ENCODE peak calls at places on chromosome 5, in four cellular contexts. N is HEK293T, G is HepG2, E is K562. H is an unnamed sample.

GRCh38 chr5:176611435-176611834 is 1.5 kb upstream of the GPRIN1 start:
- DNase-seq in E (peak), N (peak), G (peak), H (no peak)

GRCh38 chr5:76494201-76494600 is 91.1 kb downstream of the IQGAP2 start:
- DNase-seq in N (no peak), E (no peak), G (no peak), H (no peak)

GRCh38 chr5:65970481-65971367 is 44.3 kb downstream of the ERBIN start:
- DNase-seq in N (no peak), E (peak), G (no peak), H (no peak)

GRCh38 chr5:131379723-131380122 is 115.9 kb downstream of the CDC42SE2 start:
- DNase-seq in E (peak), G (peak), N (no peak), H (peak)

GRCh38 chr5:73591698-73592501 is 26.4 kb downstream of the UTP15 start:
- DNase-seq in G (no peak), N (no peak), E (no peak), H (no peak)

GRCh38 chr5:15901151-15901550 is 278.4 kb downstream of the MARCHF11 start:
- DNase-seq in G (no peak), E (no peak), N (no peak), H (no peak)

GRCh38 chr5:172498431-172499129 is 44.3 kb upstream of the SH3PXD2B start:
- DNase-seq in E (no peak), N (no peak), G (no peak), H (no peak)

GRCh38 chr5:90054612-90055011 is 354.9 kb downstream of the CETN3 start:
- DNase-seq in E (no peak), N (no peak), G (no peak), H (no peak)

GRCh38 chr5:140576776-140577201 is 12.2 kb downstream of the SLC35A4 start:
- DNase-seq in E (no peak), G (peak), N (no peak), H (no peak)

GRCh38 chr5:77935516-77936364 is 159.6 kb upstream of the TBCA start:
- DNase-seq in N (no peak), E (no peak), G (no peak), H (peak)

GRCh38 chr5:76196457-76196856 is 113.3 kb downstream of the SV2C start:
- DNase-seq in E (no peak), G (no peak), N (no peak), H (no peak)

GRCh38 chr5:91293131-91293530 is 90.0 kb downstream of the ARRDC3 start:
- DNase-seq in G (no peak), E (no peak), N (no peak), H (peak)

GRCh38 chr5:1522601-1523479 is 920 bp downstream of the LPCAT1 start:
- DNase-seq in N (peak), E (peak), G (no peak), H (no peak)

GRCh38 chr5:38404236-38404635 is 145.9 kb downstream of the EGFLAM start:
- DNase-seq in G (no peak), E (no peak), N (no peak), H (no peak)

GRCh38 chr5:69292349-69292748 is 40.3 kb downstream of the CCDC125 start:
- DNase-seq in E (no peak), N (no peak), G (no peak), H (no peak)

GRCh38 chr5:150648294-150649107 is 8.0 kb downstream of the SYNPO start:
- DNase-seq in N (no peak), G (no peak), E (no peak), H (no peak)

GRCh38 chr5:103262422-103262871 is 3.9 kb downstream of the MACIR start:
- DNase-seq in N (no peak), E (peak), G (no peak), H (no peak)

GRCh38 chr5:96641368-96641767 is 20.8 kb upstream of the CAST start:
- DNase-seq in N (no peak), G (no peak), E (no peak), H (no peak)

GRCh38 chr5:172766287-172767104 is 4.5 kb downstream of the DUSP1 start:
- DNase-seq in E (no peak), G (peak), N (no peak), H (no peak)

GRCh38 chr5:124301850-124302249 is 444.6 kb downstream of the ZNF608 start:
- DNase-seq in G (no peak), N (no peak), E (no peak), H (no peak)

GRCh38 chr5:67248703-67249589 is 52.3 kb upstream of the CD180 start:
- DNase-seq in G (no peak), E (no peak), N (no peak), H (no peak)

GRCh38 chr5:169097374-169097831 is 203.5 kb downstream of the SLIT3 start:
- DNase-seq in N (no peak), E (no peak), G (no peak), H (no peak)

GRCh38 chr5:11177993-11178711 is 417.1 kb upstream of the DAP start:
- DNase-seq in G (no peak), N (no peak), E (no peak), H (no peak)

GRCh38 chr5:15026011-15026481 is 154.5 kb upstream of the ANKH start:
- DNase-seq in G (no peak), E (no peak), N (no peak), H (no peak)

GRCh38 chr5:95725937-95726810 is 5.0 kb upstream of the RHOBTB3 start:
- DNase-seq in N (no peak), G (no peak), E (no peak), H (no peak)

GRCh38 chr5:178602752-178603151 is 12.6 kb upstream of the COL23A1 start:
- DNase-seq in G (no peak), E (no peak), N (no peak), H (no peak)
- TF ChIP-seq FOXK2 in G (no peak), E (no peak), N (no peak), H (no peak)

GRCh38 chr5:93072831-93073459 is 508.1 kb downstream of the NR2F1-AS1 start:
- DNase-seq in E (no peak), N (no peak), G (no peak), H (no peak)
- TF ChIP-seq FOXK2 in E (no peak), N (no peak), G (no peak), H (no peak)

GRCh38 chr5:88682797-88683496 is 200.0 kb downstream of the MEF2C start:
- DNase-seq in G (no peak), E (no peak), N (no peak), H (no peak)
- TF ChIP-seq FOXK2 in G (no peak), E (no peak), N (no peak), H (no peak)

GRCh38 chr5:60958088-60958487 is 13.1 kb downstream of the NDUFAF2 start:
- DNase-seq in G (no peak), N (no peak), E (no peak), H (no peak)

GRCh38 chr5:60958712-60959111 is 13.7 kb downstream of the NDUFAF2 start:
- DNase-seq in G (no peak), N (no peak), E (no peak), H (no peak)

GRCh38 chr5:60960591-60960990 is 15.6 kb downstream of the NDUFAF2 start:
- DNase-seq in G (no peak), E (peak), N (no peak), H (no peak)

GRCh38 chr5:60961685-60962084 is 16.7 kb downstream of the NDUFAF2 start:
- DNase-seq in G (no peak), N (no peak), E (peak), H (no peak)

GRCh38 chr5:60959156-60959555 is 14.2 kb downstream of the NDUFAF2 start:
- DNase-seq in N (no peak), E (no peak), G (no peak), H (no peak)
- TF ChIP-seq FOXK2 in N (no peak), E (no peak), G (no peak), H (no peak)

GRCh38 chr5:118126159-118126558 is 862.2 kb downstream of the DTWD2 start:
- DNase-seq in N (no peak), G (no peak), E (no peak), H (no peak)
- TF ChIP-seq FOXK2 in N (no peak), G (no peak), E (no peak), H (no peak)

DNA sequence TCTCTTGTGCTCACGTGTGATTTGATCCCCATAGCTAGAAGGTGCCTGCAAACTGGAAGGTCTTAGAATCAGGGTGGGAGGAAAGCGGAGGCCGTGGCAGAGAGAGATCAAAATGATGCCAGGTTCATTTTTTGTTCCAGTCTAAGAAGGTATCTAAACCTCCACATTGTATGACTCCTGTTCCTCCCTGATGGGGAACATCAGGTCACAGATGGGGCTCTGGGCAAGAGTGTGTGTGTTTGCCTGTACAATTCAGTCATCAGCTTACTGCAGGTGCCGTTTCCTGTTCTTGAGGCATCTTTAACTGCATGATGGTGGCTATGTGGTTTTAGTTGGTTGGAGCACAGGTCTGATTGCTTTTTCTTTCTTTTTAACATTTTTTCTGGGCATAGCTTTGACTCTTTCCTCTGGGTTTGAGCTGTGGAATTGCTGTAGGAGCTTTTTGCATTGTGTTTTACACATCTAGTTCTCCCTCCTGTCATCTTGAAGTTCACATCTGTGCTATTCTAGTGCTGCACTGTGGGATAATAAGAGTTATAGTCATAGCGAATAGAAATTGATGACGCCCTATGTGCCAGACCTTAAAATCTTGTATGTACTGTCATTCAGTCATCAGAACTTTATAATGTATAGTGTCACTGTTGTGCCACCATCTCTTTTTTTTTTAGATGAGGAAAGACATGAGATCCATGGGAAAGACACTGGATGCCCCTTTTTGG is 30.8 kb downstream of the ARHGAP26 start:
- DNase-seq in N (no peak), G (no peak), E (no peak), H (peak)
- TF ChIP-seq FOXK2 in N (no peak), G (no peak), E (no peak), H (no peak)

GRCh38 chr5:9282211-9282610 is 263.7 kb downstream of the SEMA5A start:
- DNase-seq in E (no peak), N (no peak), G (no peak), H (no peak)

GRCh38 chr5:9284272-9284671 is 261.6 kb downstream of the SEMA5A start:
- DNase-seq in G (no peak), E (no peak), N (no peak), H (no peak)

GRCh38 chr5:9283473-9283872 is 262.4 kb downstream of the SEMA5A start:
- DNase-seq in G (no peak), E (no peak), N (no peak), H (no peak)

GRCh38 chr5:9283021-9283420 is 262.9 kb downstream of the SEMA5A start:
- DNase-seq in N (no peak), G (no peak), E (no peak), H (no peak)

DNA sequence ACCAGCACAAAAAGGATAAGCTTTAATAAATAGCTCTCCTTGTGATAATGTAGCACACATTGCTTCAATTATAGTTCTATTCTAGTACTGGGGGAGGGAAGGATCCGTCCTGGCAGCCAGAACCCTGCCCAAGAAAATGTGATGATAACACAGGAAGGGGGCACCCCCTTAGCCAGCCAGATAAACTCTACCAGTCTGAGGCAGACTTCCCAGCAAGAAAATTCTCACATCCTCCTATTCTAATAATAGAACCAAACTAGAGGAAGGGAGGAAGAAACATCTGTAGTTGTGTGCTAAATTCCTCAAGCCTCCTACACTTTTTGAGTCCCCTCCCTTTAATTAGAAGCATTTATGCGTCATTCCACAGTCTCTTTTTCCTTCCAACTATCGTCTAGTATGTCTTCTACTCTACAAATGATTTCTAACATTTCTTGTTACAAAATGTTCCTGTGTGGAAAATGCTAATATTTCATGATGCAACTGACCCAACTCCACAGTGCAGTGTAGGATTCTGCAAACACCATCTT is 261.0 kb downstream of the SEMA5A start:
- DNase-seq in G (no peak), N (no peak), E (no peak), H (no peak)
- TF ChIP-seq FOXK2 in G (no peak), N (no peak), E (no peak), H (no peak)

GRCh38 chr5:146188358-146188757 is 5.9 kb upstream of the LARS1 start:
- DNase-seq in G (no peak), E (no peak), N (no peak), H (no peak)
- TF ChIP-seq FOXK2 in G (no peak), E (no peak), N (no peak), H (no peak)

GRCh38 chr5:4191024-4191423 is 595.4 kb downstream of the IRX1 start:
- DNase-seq in E (peak), N (no peak), G (no peak), H (no peak)
- TF ChIP-seq FOXK2 in E (no peak), N (no peak), G (no peak), H (no peak)

GRCh38 chr5:17918373-17919104 is 284.3 kb downstream of the TAF11L14 start:
- DNase-seq in G (no peak), N (no peak), E (no peak), H (no peak)
- TF ChIP-seq FOXK2 in G (no peak), N (no peak), E (no peak), H (no peak)

H was measured in GM12878.